ENCODE peak calls at places on chromosomes 6 and 20, in ten cellular contexts. One of them, this sample, is unnamed.

GRCh38 chr6:106474476-106474875 is 114.0 kb downstream of the CRYBG1 start:
- DNase-seq in GM06990: no peak
- DNase-seq in CD4-positive, alpha-beta memory T cell: no peak
- DNase-seq in astrocyte of the spinal cord: no peak
- DNase-seq in aorta: no peak
- DNase-seq in brain microvascular endothelial cell: no peak
- DNase-seq in fibroblast of mammary gland: peak
- DNase-seq in tibial artery: no peak
- DNase-seq in SK-N-SH: no peak
- DNase-seq in prostate gland: no peak
- DNase-seq in this sample: peak

GRCh38 chr6:158304254-158304653 is 8.0 kb upstream of the TULP4 start:
- DNase-seq in aorta: no peak
- DNase-seq in astrocyte of the spinal cord: no peak
- DNase-seq in brain microvascular endothelial cell: no peak
- DNase-seq in GM06990: no peak
- DNase-seq in fibroblast of mammary gland: no peak
- DNase-seq in prostate gland: no peak
- DNase-seq in SK-N-SH: no peak
- DNase-seq in tibial artery: no peak
- DNase-seq in CD4-positive, alpha-beta memory T cell: no peak
- DNase-seq in this sample: no peak

GRCh38 chr6:42339991-42340401 is 111.7 kb downstream of the TRERF1 start:
- DNase-seq in aorta: no peak
- DNase-seq in fibroblast of mammary gland: peak
- DNase-seq in tibial artery: no peak
- DNase-seq in CD4-positive, alpha-beta memory T cell: no peak
- DNase-seq in brain microvascular endothelial cell: no peak
- DNase-seq in astrocyte of the spinal cord: no peak
- DNase-seq in prostate gland: no peak
- DNase-seq in SK-N-SH: no peak
- DNase-seq in GM06990: peak
- DNase-seq in this sample: peak

GRCh38 chr20:38599410-38599882 is 2.2 kb upstream of the ARHGAP40 start:
- DNase-seq in aorta: no peak
- DNase-seq in SK-N-SH: peak
- DNase-seq in astrocyte of the spinal cord: no peak
- DNase-seq in tibial artery: no peak
- DNase-seq in GM06990: no peak
- DNase-seq in prostate gland: peak
- DNase-seq in CD4-positive, alpha-beta memory T cell: no peak
- DNase-seq in fibroblast of mammary gland: no peak
- DNase-seq in brain microvascular endothelial cell: no peak
- DNase-seq in this sample: peak

GRCh38 chr6:93040375-93040774 is 379.0 kb downstream of the EPHA7 start:
- DNase-seq in fibroblast of mammary gland: no peak
- DNase-seq in brain microvascular endothelial cell: peak
- DNase-seq in astrocyte of the spinal cord: peak
- DNase-seq in prostate gland: no peak
- DNase-seq in tibial artery: no peak
- DNase-seq in aorta: no peak
- DNase-seq in CD4-positive, alpha-beta memory T cell: no peak
- DNase-seq in SK-N-SH: no peak
- DNase-seq in GM06990: no peak
- DNase-seq in this sample: no peak

GRCh38 chr6:164378330-164378729 is 931.1 kb downstream of the C6orf118 start:
- DNase-seq in prostate gland: no peak
- DNase-seq in CD4-positive, alpha-beta memory T cell: no peak
- DNase-seq in GM06990: no peak
- DNase-seq in tibial artery: no peak
- DNase-seq in SK-N-SH: peak
- DNase-seq in aorta: no peak
- DNase-seq in astrocyte of the spinal cord: no peak
- DNase-seq in brain microvascular endothelial cell: no peak
- DNase-seq in fibroblast of mammary gland: no peak
- DNase-seq in this sample: no peak

GRCh38 chr20:63318391-63319163 is 25.6 kb downstream of the COL20A1 start:
- DNase-seq in prostate gland: no peak
- DNase-seq in SK-N-SH: no peak
- DNase-seq in GM06990: no peak
- DNase-seq in tibial artery: peak
- DNase-seq in astrocyte of the spinal cord: no peak
- DNase-seq in aorta: peak
- DNase-seq in CD4-positive, alpha-beta memory T cell: no peak
- DNase-seq in brain microvascular endothelial cell: no peak
- DNase-seq in fibroblast of mammary gland: no peak
- DNase-seq in this sample: no peak

GRCh38 chr20:47276856-47277541 is 79.5 kb downstream of the ZMYND8 start:
- DNase-seq in SK-N-SH: no peak
- DNase-seq in fibroblast of mammary gland: peak
- DNase-seq in astrocyte of the spinal cord: peak
- DNase-seq in tibial artery: peak
- DNase-seq in aorta: peak
- DNase-seq in brain microvascular endothelial cell: peak
- DNase-seq in CD4-positive, alpha-beta memory T cell: no peak
- DNase-seq in GM06990: no peak
- DNase-seq in prostate gland: no peak
- DNase-seq in this sample: no peak

GRCh38 chr20:13183005-13183404 is 38.1 kb upstream of the ISM1 start:
- DNase-seq in astrocyte of the spinal cord: no peak
- DNase-seq in fibroblast of mammary gland: no peak
- DNase-seq in prostate gland: no peak
- DNase-seq in SK-N-SH: no peak
- DNase-seq in brain microvascular endothelial cell: no peak
- DNase-seq in CD4-positive, alpha-beta memory T cell: no peak
- DNase-seq in GM06990: no peak
- DNase-seq in tibial artery: no peak
- DNase-seq in aorta: no peak
- DNase-seq in this sample: no peak

GRCh38 chr20:46088409-46089075 is 1.2 kb downstream of the NCOA5 start:
- DNase-seq in tibial artery: no peak
- DNase-seq in aorta: no peak
- DNase-seq in astrocyte of the spinal cord: peak
- DNase-seq in brain microvascular endothelial cell: no peak
- DNase-seq in fibroblast of mammary gland: peak
- DNase-seq in CD4-positive, alpha-beta memory T cell: no peak
- DNase-seq in SK-N-SH: no peak
- DNase-seq in GM06990: no peak
- DNase-seq in prostate gland: no peak
- DNase-seq in this sample: peak

GRCh38 chr6:29667158-29667557 is 10.3 kb downstream of the MOG start:
- DNase-seq in fibroblast of mammary gland: no peak
- DNase-seq in tibial artery: no peak
- DNase-seq in GM06990: no peak
- DNase-seq in CD4-positive, alpha-beta memory T cell: no peak
- DNase-seq in aorta: no peak
- DNase-seq in prostate gland: no peak
- DNase-seq in SK-N-SH: no peak
- DNase-seq in brain microvascular endothelial cell: no peak
- DNase-seq in astrocyte of the spinal cord: no peak
- DNase-seq in this sample: no peak

GRCh38 chr6:26439552-26440125 is 665 bp upstream of the BTN3A3 start:
- DNase-seq in aorta: no peak
- DNase-seq in astrocyte of the spinal cord: no peak
- DNase-seq in tibial artery: no peak
- DNase-seq in GM06990: no peak
- DNase-seq in prostate gland: no peak
- DNase-seq in SK-N-SH: no peak
- DNase-seq in CD4-positive, alpha-beta memory T cell: no peak
- DNase-seq in brain microvascular endothelial cell: no peak
- DNase-seq in fibroblast of mammary gland: no peak
- DNase-seq in this sample: no peak

GRCh38 chr6:13513606-13514502 is 26.5 kb upstream of the GFOD1 start:
- DNase-seq in astrocyte of the spinal cord: no peak
- DNase-seq in CD4-positive, alpha-beta memory T cell: no peak
- DNase-seq in aorta: no peak
- DNase-seq in tibial artery: no peak
- DNase-seq in GM06990: no peak
- DNase-seq in fibroblast of mammary gland: no peak
- DNase-seq in prostate gland: no peak
- DNase-seq in SK-N-SH: no peak
- DNase-seq in brain microvascular endothelial cell: no peak
- DNase-seq in this sample: no peak

GRCh38 chr6:37435816-37436215 is 2.8 kb downstream of the CMTR1 start:
- DNase-seq in tibial artery: no peak
- DNase-seq in brain microvascular endothelial cell: no peak
- DNase-seq in CD4-positive, alpha-beta memory T cell: no peak
- DNase-seq in astrocyte of the spinal cord: peak
- DNase-seq in GM06990: no peak
- DNase-seq in prostate gland: no peak
- DNase-seq in SK-N-SH: no peak
- DNase-seq in fibroblast of mammary gland: peak
- DNase-seq in aorta: no peak
- DNase-seq in this sample: no peak
- H3K4me3 ChIP-seq in tibial artery: no peak
- H3K4me3 ChIP-seq in brain microvascular endothelial cell: no peak
- H3K4me3 ChIP-seq in CD4-positive, alpha-beta memory T cell: no peak
- H3K4me3 ChIP-seq in astrocyte of the spinal cord: no peak
- H3K4me3 ChIP-seq in GM06990: no peak
- H3K4me3 ChIP-seq in prostate gland: no peak
- H3K4me3 ChIP-seq in SK-N-SH: no peak
- H3K4me3 ChIP-seq in fibroblast of mammary gland: no peak
- H3K4me3 ChIP-seq in aorta: no peak
- H3K4me3 ChIP-seq in this sample: no peak

GRCh38 chr6:37256692-37257319 is 766 bp upstream of the TBC1D22B start:
- DNase-seq in prostate gland: no peak
- DNase-seq in SK-N-SH: no peak
- DNase-seq in astrocyte of the spinal cord: no peak
- DNase-seq in GM06990: no peak
- DNase-seq in brain microvascular endothelial cell: no peak
- DNase-seq in aorta: no peak
- DNase-seq in CD4-positive, alpha-beta memory T cell: no peak
- DNase-seq in tibial artery: no peak
- DNase-seq in fibroblast of mammary gland: peak
- DNase-seq in this sample: peak
- H3K4me3 ChIP-seq in prostate gland: peak
- H3K4me3 ChIP-seq in SK-N-SH: no peak
- H3K4me3 ChIP-seq in astrocyte of the spinal cord: peak
- H3K4me3 ChIP-seq in GM06990: peak
- H3K4me3 ChIP-seq in brain microvascular endothelial cell: peak
- H3K4me3 ChIP-seq in aorta: peak
- H3K4me3 ChIP-seq in CD4-positive, alpha-beta memory T cell: peak
- H3K4me3 ChIP-seq in tibial artery: peak
- H3K4me3 ChIP-seq in fibroblast of mammary gland: peak
- H3K4me3 ChIP-seq in this sample: peak

DNA sequence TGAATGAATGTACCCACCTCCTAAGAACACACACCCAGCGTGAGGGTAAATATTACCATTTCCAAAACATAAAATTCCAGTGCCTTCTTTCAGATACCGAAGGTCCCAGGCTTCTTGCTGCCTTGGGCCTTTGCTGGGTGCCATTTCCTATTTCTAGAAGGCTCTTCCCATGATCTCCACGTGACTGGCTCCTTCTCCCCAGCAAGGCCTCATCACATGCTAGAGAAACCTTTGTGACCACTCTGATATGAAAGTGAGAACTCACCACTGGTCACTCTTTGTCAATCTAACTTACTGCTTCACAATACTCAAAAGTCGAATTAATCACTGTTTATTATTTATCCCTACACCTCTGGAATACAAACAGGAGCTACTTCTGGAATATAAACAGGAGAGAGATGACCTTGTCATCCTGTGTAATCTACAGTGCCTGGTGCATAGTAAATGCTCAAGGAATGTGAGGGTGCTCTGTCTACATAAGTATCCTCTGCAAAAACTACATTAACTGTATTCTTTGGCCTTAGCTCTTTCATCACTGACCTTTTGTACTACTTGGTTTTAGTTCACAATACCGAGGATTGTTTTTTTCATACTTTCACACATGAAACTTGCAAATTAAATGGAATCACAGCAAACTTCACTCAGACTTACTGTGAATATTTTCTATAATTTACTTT is 1.6 kb downstream of the STX7 start:
- DNase-seq in CD4-positive, alpha-beta memory T cell: no peak
- DNase-seq in brain microvascular endothelial cell: no peak
- DNase-seq in astrocyte of the spinal cord: no peak
- DNase-seq in prostate gland: no peak
- DNase-seq in GM06990: no peak
- DNase-seq in SK-N-SH: no peak
- DNase-seq in aorta: no peak
- DNase-seq in fibroblast of mammary gland: peak
- DNase-seq in tibial artery: no peak
- DNase-seq in this sample: peak
- H3K4me3 ChIP-seq in CD4-positive, alpha-beta memory T cell: no peak
- H3K4me3 ChIP-seq in brain microvascular endothelial cell: peak
- H3K4me3 ChIP-seq in astrocyte of the spinal cord: peak
- H3K4me3 ChIP-seq in prostate gland: no peak
- H3K4me3 ChIP-seq in GM06990: peak
- H3K4me3 ChIP-seq in SK-N-SH: peak
- H3K4me3 ChIP-seq in aorta: peak
- H3K4me3 ChIP-seq in fibroblast of mammary gland: peak
- H3K4me3 ChIP-seq in tibial artery: peak
- H3K4me3 ChIP-seq in this sample: no peak

GRCh38 chr6:35492664-35493284 is 4.1 kb downstream of the TEAD3 start:
- DNase-seq in fibroblast of mammary gland: no peak
- DNase-seq in prostate gland: no peak
- DNase-seq in CD4-positive, alpha-beta memory T cell: no peak
- DNase-seq in GM06990: no peak
- DNase-seq in tibial artery: no peak
- DNase-seq in aorta: no peak
- DNase-seq in brain microvascular endothelial cell: no peak
- DNase-seq in astrocyte of the spinal cord: no peak
- DNase-seq in SK-N-SH: peak
- DNase-seq in this sample: no peak
- H3K4me3 ChIP-seq in fibroblast of mammary gland: no peak
- H3K4me3 ChIP-seq in prostate gland: no peak
- H3K4me3 ChIP-seq in CD4-positive, alpha-beta memory T cell: no peak
- H3K4me3 ChIP-seq in GM06990: no peak
- H3K4me3 ChIP-seq in tibial artery: no peak
- H3K4me3 ChIP-seq in aorta: no peak
- H3K4me3 ChIP-seq in brain microvascular endothelial cell: no peak
- H3K4me3 ChIP-seq in astrocyte of the spinal cord: no peak
- H3K4me3 ChIP-seq in SK-N-SH: no peak
- H3K4me3 ChIP-seq in this sample: no peak

GRCh38 chr6:1603708-1604346 is 5.9 kb upstream of the FOXC1 start:
- DNase-seq in SK-N-SH: peak
- DNase-seq in brain microvascular endothelial cell: no peak
- DNase-seq in CD4-positive, alpha-beta memory T cell: no peak
- DNase-seq in prostate gland: peak
- DNase-seq in aorta: peak
- DNase-seq in tibial artery: no peak
- DNase-seq in astrocyte of the spinal cord: no peak
- DNase-seq in GM06990: no peak
- DNase-seq in fibroblast of mammary gland: no peak
- DNase-seq in this sample: no peak
- H3K4me3 ChIP-seq in SK-N-SH: peak
- H3K4me3 ChIP-seq in brain microvascular endothelial cell: peak
- H3K4me3 ChIP-seq in CD4-positive, alpha-beta memory T cell: no peak
- H3K4me3 ChIP-seq in prostate gland: peak
- H3K4me3 ChIP-seq in aorta: no peak
- H3K4me3 ChIP-seq in tibial artery: peak
- H3K4me3 ChIP-seq in astrocyte of the spinal cord: peak
- H3K4me3 ChIP-seq in GM06990: no peak
- H3K4me3 ChIP-seq in fibroblast of mammary gland: no peak
- H3K4me3 ChIP-seq in this sample: peak

DNA sequence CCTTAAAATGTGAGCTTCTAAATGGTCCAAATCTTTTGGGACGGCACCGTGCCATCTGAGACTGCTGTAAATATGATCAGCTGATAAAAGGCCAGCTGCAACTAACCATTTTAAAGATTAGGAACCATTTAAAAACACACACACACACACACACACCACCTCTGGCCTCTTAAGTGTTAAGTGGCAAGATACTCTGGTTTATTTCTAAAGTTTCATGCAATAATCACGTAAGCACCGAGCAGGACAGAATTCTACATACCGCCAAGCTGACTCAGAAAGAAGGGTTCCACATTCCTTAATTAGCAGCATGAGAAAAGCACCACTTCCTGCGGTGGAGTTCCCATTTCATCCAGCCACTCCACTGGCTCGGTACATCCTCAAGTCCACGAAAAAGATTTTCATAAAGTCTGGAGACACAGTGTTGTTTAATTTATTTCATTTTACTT is 17.8 kb upstream of the ZNF217 start:
- DNase-seq in tibial artery: peak
- DNase-seq in brain microvascular endothelial cell: peak
- DNase-seq in astrocyte of the spinal cord: peak
- DNase-seq in aorta: no peak
- DNase-seq in prostate gland: no peak
- DNase-seq in fibroblast of mammary gland: peak
- DNase-seq in GM06990: peak
- DNase-seq in SK-N-SH: peak
- DNase-seq in CD4-positive, alpha-beta memory T cell: no peak
- DNase-seq in this sample: peak
- H3K4me3 ChIP-seq in tibial artery: no peak
- H3K4me3 ChIP-seq in brain microvascular endothelial cell: no peak
- H3K4me3 ChIP-seq in astrocyte of the spinal cord: no peak
- H3K4me3 ChIP-seq in aorta: no peak
- H3K4me3 ChIP-seq in prostate gland: no peak
- H3K4me3 ChIP-seq in fibroblast of mammary gland: no peak
- H3K4me3 ChIP-seq in GM06990: peak
- H3K4me3 ChIP-seq in SK-N-SH: no peak
- H3K4me3 ChIP-seq in CD4-positive, alpha-beta memory T cell: no peak
- H3K4me3 ChIP-seq in this sample: no peak

This sample was measured in bronchial epithelial cell.